ENCODE peak calls at places on chromosomes 13 and 19, in nine cellular contexts. One of them, this sample, is unnamed.

GRCh38 chr13:60990032-60990733 is 425.5 kb downstream of the PCDH20 start:
- DNase-seq in SK-N-SH: no peak
- DNase-seq in mesendoderm: peak
- DNase-seq in IMR-90: no peak
- DNase-seq in astrocyte: no peak
- DNase-seq in fibroblast of lung: no peak
- DNase-seq in endodermal cell: peak
- DNase-seq in mammary epithelial cell: no peak
- DNase-seq in neural progenitor cell: peak
- DNase-seq in this sample: no peak

GRCh38 chr13:110042253-110042652 is 255.9 kb upstream of the IRS2 start:
- DNase-seq in SK-N-SH: no peak
- DNase-seq in astrocyte: peak
- DNase-seq in mesendoderm: no peak
- DNase-seq in mammary epithelial cell: no peak
- DNase-seq in endodermal cell: no peak
- DNase-seq in IMR-90: peak
- DNase-seq in fibroblast of lung: no peak
- DNase-seq in neural progenitor cell: no peak
- DNase-seq in this sample: no peak

GRCh38 chr13:106152047-106152446 is 383.4 kb downstream of the EFNB2 start:
- DNase-seq in mammary epithelial cell: peak
- DNase-seq in SK-N-SH: no peak
- DNase-seq in neural progenitor cell: no peak
- DNase-seq in mesendoderm: no peak
- DNase-seq in fibroblast of lung: no peak
- DNase-seq in endodermal cell: no peak
- DNase-seq in IMR-90: no peak
- DNase-seq in astrocyte: no peak
- DNase-seq in this sample: no peak

GRCh38 chr13:66556306-66556705 is 673.8 kb downstream of the PCDH9 start:
- DNase-seq in neural progenitor cell: no peak
- DNase-seq in endodermal cell: no peak
- DNase-seq in fibroblast of lung: no peak
- DNase-seq in IMR-90: peak
- DNase-seq in SK-N-SH: no peak
- DNase-seq in mammary epithelial cell: no peak
- DNase-seq in astrocyte: no peak
- DNase-seq in mesendoderm: no peak
- DNase-seq in this sample: no peak

GRCh38 chr19:36604656-36605100 is 435 bp upstream of the ZNF382 start:
- DNase-seq in fibroblast of lung: peak
- DNase-seq in IMR-90: peak
- DNase-seq in neural progenitor cell: peak
- DNase-seq in mesendoderm: peak
- DNase-seq in astrocyte: peak
- DNase-seq in mammary epithelial cell: peak
- DNase-seq in SK-N-SH: peak
- DNase-seq in endodermal cell: peak
- DNase-seq in this sample: peak

GRCh38 chr19:33221641-33222040 is 4.0 kb downstream of the SLC7A10 start:
- DNase-seq in endodermal cell: no peak
- DNase-seq in SK-N-SH: no peak
- DNase-seq in astrocyte: peak
- DNase-seq in neural progenitor cell: no peak
- DNase-seq in IMR-90: peak
- DNase-seq in mesendoderm: no peak
- DNase-seq in fibroblast of lung: no peak
- DNase-seq in mammary epithelial cell: no peak
- DNase-seq in this sample: no peak

GRCh38 chr19:8513687-8514504 is at the start of gene ZNF414:
- DNase-seq in endodermal cell: peak
- DNase-seq in SK-N-SH: peak
- DNase-seq in fibroblast of lung: peak
- DNase-seq in astrocyte: peak
- DNase-seq in IMR-90: peak
- DNase-seq in mesendoderm: peak
- DNase-seq in neural progenitor cell: peak
- DNase-seq in mammary epithelial cell: peak
- DNase-seq in this sample: peak

GRCh38 chr19:29454109-29454508 is 71.7 kb upstream of the VSTM2B start:
- DNase-seq in endodermal cell: peak
- DNase-seq in astrocyte: no peak
- DNase-seq in SK-N-SH: no peak
- DNase-seq in neural progenitor cell: no peak
- DNase-seq in mammary epithelial cell: no peak
- DNase-seq in mesendoderm: no peak
- DNase-seq in IMR-90: no peak
- DNase-seq in fibroblast of lung: no peak
- DNase-seq in this sample: no peak

GRCh38 chr19:32519023-32519422 is 62.0 kb upstream of the PDCD5 start:
- DNase-seq in endodermal cell: no peak
- DNase-seq in IMR-90: no peak
- DNase-seq in mesendoderm: no peak
- DNase-seq in neural progenitor cell: no peak
- DNase-seq in astrocyte: no peak
- DNase-seq in SK-N-SH: no peak
- DNase-seq in fibroblast of lung: no peak
- DNase-seq in mammary epithelial cell: no peak
- DNase-seq in this sample: no peak

GRCh38 chr13:33799950-33800592 is 17.9 kb upstream of the RFC3 start:
- DNase-seq in IMR-90: peak
- DNase-seq in mammary epithelial cell: peak
- DNase-seq in mesendoderm: peak
- DNase-seq in neural progenitor cell: peak
- DNase-seq in fibroblast of lung: peak
- DNase-seq in astrocyte: peak
- DNase-seq in SK-N-SH: peak
- DNase-seq in endodermal cell: no peak
- DNase-seq in this sample: no peak

GRCh38 chr13:32267836-32268439 is 47.2 kb downstream of the ZAR1L start:
- DNase-seq in IMR-90: no peak
- DNase-seq in mammary epithelial cell: peak
- DNase-seq in mesendoderm: peak
- DNase-seq in astrocyte: no peak
- DNase-seq in fibroblast of lung: no peak
- DNase-seq in neural progenitor cell: peak
- DNase-seq in endodermal cell: peak
- DNase-seq in SK-N-SH: no peak
- DNase-seq in this sample: no peak

DNA sequence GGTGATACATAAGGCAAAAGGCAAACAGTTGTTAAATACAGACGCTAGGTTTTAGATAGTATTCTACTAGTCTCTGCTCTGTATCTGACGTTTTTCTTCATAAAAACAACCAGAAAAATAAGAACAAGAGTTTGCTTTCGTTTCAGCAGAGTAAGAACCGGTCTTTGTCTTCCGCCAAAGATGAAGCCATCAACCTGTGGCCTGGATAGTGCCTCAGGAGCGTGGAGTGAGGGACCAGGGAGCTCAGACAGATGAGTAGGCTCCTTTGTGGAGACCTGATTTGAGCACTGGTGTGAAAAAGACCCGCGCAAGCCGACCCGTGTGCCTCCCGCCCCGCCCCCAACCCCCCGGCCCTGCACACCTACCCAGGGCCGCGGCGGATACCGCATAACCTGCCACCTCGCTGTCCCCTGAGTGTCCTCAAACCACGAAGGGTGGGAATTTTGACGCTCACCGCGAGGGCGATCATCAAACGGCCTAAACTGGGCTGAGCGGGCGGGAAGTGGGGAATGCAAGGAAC is 969 bp upstream of the LMO7 start:
- DNase-seq in mammary epithelial cell: no peak
- DNase-seq in fibroblast of lung: no peak
- DNase-seq in mesendoderm: peak
- DNase-seq in endodermal cell: no peak
- DNase-seq in SK-N-SH: no peak
- DNase-seq in IMR-90: no peak
- DNase-seq in neural progenitor cell: no peak
- DNase-seq in astrocyte: no peak
- DNase-seq in this sample: no peak
- H3K4me3 ChIP-seq in mammary epithelial cell: peak
- H3K4me3 ChIP-seq in fibroblast of lung: peak
- H3K4me3 ChIP-seq in mesendoderm: no peak
- H3K4me3 ChIP-seq in endodermal cell: peak
- H3K4me3 ChIP-seq in SK-N-SH: peak
- H3K4me3 ChIP-seq in IMR-90: peak
- H3K4me3 ChIP-seq in neural progenitor cell: peak
- H3K4me3 ChIP-seq in astrocyte: peak
- H3K4me3 ChIP-seq in this sample: peak

GRCh38 chr19:11556634-11557420 is 2.2 kb downstream of the ELOF1 start:
- DNase-seq in mesendoderm: no peak
- DNase-seq in fibroblast of lung: no peak
- DNase-seq in mammary epithelial cell: no peak
- DNase-seq in astrocyte: no peak
- DNase-seq in endodermal cell: no peak
- DNase-seq in SK-N-SH: no peak
- DNase-seq in neural progenitor cell: no peak
- DNase-seq in IMR-90: no peak
- DNase-seq in this sample: no peak
- H3K9ac ChIP-seq in mesendoderm: no peak
- H3K9ac ChIP-seq in fibroblast of lung: no peak
- H3K9ac ChIP-seq in mammary epithelial cell: no peak
- H3K9ac ChIP-seq in astrocyte: no peak
- H3K9ac ChIP-seq in endodermal cell: no peak
- H3K9ac ChIP-seq in SK-N-SH: no peak
- H3K9ac ChIP-seq in neural progenitor cell: no peak
- H3K9ac ChIP-seq in IMR-90: no peak
- H3K9ac ChIP-seq in this sample: no peak

DNA sequence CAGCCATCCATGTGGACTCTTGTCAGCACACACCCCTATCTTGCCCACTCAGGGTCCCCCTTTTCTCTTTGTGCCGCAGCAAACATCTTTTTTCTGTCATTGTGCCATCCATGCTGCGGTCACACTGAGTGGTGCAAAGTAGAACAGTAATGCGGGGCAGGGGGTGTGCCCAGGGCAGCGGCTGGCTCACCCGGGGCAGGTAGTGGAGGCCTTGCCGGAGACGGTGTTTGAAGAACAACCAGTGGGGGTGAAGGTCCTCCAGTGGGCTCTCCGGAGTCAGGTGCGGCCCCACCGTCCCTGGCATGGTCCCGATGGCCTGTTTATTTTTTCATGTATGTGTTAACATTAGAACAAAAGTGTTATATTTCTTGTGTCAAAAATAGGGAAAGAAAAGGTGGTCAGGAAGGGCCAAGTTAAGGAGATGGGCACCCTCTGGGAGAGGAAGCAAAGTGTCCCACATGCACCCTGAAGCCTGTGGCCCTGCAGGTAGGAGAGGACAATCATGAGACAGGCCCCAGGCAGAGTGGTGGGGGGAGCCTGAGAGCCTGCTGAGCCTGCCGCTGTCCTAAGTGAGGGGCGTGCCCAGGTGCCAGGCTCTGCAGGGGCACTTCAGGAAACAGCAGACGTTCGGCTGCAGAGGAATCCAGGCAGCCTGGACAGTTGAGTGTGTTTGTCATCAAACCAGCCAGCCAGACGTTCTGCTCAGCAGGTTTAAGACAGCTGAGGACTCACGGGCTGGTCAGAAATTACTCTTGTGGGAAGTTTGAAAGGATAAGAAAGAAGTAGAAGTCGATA is 12.3 kb downstream of the TSSK6 start:
- DNase-seq in astrocyte: no peak
- DNase-seq in mammary epithelial cell: no peak
- DNase-seq in neural progenitor cell: no peak
- DNase-seq in mesendoderm: no peak
- DNase-seq in endodermal cell: no peak
- DNase-seq in IMR-90: no peak
- DNase-seq in fibroblast of lung: no peak
- DNase-seq in SK-N-SH: no peak
- DNase-seq in this sample: peak
- H3K27ac ChIP-seq in astrocyte: no peak
- H3K27ac ChIP-seq in mammary epithelial cell: no peak
- H3K27ac ChIP-seq in neural progenitor cell: no peak
- H3K27ac ChIP-seq in mesendoderm: no peak
- H3K27ac ChIP-seq in endodermal cell: no peak
- H3K27ac ChIP-seq in IMR-90: no peak
- H3K27ac ChIP-seq in fibroblast of lung: no peak
- H3K27ac ChIP-seq in SK-N-SH: no peak
- H3K27ac ChIP-seq in this sample: no peak

GRCh38 chr19:12247644-12248222 is 47.0 kb downstream of the ZNF44 start:
- DNase-seq in mammary epithelial cell: peak
- DNase-seq in neural progenitor cell: no peak
- DNase-seq in endodermal cell: no peak
- DNase-seq in SK-N-SH: no peak
- DNase-seq in mesendoderm: peak
- DNase-seq in IMR-90: no peak
- DNase-seq in astrocyte: no peak
- DNase-seq in fibroblast of lung: no peak
- DNase-seq in this sample: no peak
- H3K4me3 ChIP-seq in mammary epithelial cell: no peak
- H3K4me3 ChIP-seq in neural progenitor cell: no peak
- H3K4me3 ChIP-seq in endodermal cell: no peak
- H3K4me3 ChIP-seq in SK-N-SH: no peak
- H3K4me3 ChIP-seq in mesendoderm: no peak
- H3K4me3 ChIP-seq in IMR-90: no peak
- H3K4me3 ChIP-seq in astrocyte: peak
- H3K4me3 ChIP-seq in fibroblast of lung: no peak
- H3K4me3 ChIP-seq in this sample: no peak

DNA sequence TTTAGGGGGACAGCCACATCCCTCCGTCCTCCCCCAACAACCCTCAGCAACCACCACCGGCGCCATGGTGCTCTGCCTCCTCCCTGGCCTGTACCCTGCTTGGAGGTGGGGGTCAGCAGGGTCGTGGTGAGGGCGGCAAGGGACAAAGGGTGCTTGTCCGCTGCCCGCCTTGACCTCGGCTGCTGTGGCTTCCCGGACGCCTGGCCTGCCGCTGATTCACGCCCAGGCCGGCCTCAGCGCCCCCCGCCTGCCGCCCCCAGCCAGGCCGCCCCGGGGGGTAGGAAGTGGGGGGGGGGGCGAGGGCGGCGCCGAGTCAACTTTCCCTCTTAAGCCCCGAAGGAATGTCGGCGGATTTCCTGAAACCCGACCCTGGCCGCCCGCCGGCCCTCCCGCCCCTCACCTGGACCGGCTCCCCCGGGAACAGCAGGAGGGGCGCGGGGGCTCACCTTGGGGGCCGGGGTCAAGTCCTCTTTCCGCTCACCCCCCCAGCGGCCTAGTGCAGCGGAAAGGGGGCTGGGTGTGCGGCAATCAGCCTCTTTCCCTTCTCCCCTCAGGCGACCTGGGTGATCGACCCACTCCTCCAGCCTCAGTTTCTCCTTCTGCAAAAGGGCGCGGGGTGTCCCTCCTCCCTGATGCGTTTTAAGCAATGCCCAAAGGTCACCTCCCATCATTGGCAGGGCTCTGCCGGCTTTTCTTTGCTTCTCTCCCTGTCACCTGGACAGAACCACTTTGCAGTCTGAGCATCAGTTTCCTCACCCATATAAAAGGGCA is 1.9 kb upstream of the TMEM59L start:
- DNase-seq in endodermal cell: peak
- DNase-seq in mammary epithelial cell: no peak
- DNase-seq in SK-N-SH: peak
- DNase-seq in mesendoderm: no peak
- DNase-seq in astrocyte: no peak
- DNase-seq in IMR-90: no peak
- DNase-seq in neural progenitor cell: peak
- DNase-seq in fibroblast of lung: no peak
- DNase-seq in this sample: peak
- H3K9ac ChIP-seq in endodermal cell: no peak
- H3K9ac ChIP-seq in mammary epithelial cell: no peak
- H3K9ac ChIP-seq in SK-N-SH: no peak
- H3K9ac ChIP-seq in mesendoderm: peak
- H3K9ac ChIP-seq in astrocyte: no peak
- H3K9ac ChIP-seq in IMR-90: no peak
- H3K9ac ChIP-seq in neural progenitor cell: no peak
- H3K9ac ChIP-seq in fibroblast of lung: no peak
- H3K9ac ChIP-seq in this sample: no peak